ENCODE peak calls at places on chromosomes 13 and 19, in six cellular contexts. N is heart left ventricle, P is aorta, D is A549, F is pancreas, L is mucosa of descending colon. E is an unnamed sample.

GRCh38 chr13:28199089-28199488 is 60.7 kb downstream of the PAN3 start:
- DNase-seq in N (no peak), P (no peak), D (no peak), F (no peak), L (no peak), E (no peak)

GRCh38 chr19:18419699-18420460 is 682 bp downstream of the SSBP4 start:
- DNase-seq in N (peak), P (peak), D (no peak), F (peak), L (peak), E (peak)

GRCh38 chr19:17302391-17303166 is 646 bp downstream of the ABHD8 start:
- DNase-seq in N (no peak), P (no peak), D (no peak), F (peak), L (peak), E (no peak)

GRCh38 chr19:15280915-15281683 is 48.9 kb upstream of the EPHX3 start:
- DNase-seq in N (peak), P (peak), D (no peak), F (peak), L (peak), E (peak)

GRCh38 chr13:31930490-31930889 is 101.1 kb upstream of the FRY start:
- DNase-seq in N (no peak), P (no peak), D (no peak), F (no peak), L (no peak), E (no peak)

GRCh38 chr19:17794731-17795494 is at the start of gene B3GNT3:
- DNase-seq in N (no peak), P (peak), D (peak), F (peak), L (peak), E (peak)

GRCh38 chr13:29434217-29434940 is 161.1 kb downstream of the SLC7A1 start:
- DNase-seq in N (no peak), P (no peak), D (no peak), F (no peak), L (no peak), E (no peak)

GRCh38 chr19:41156207-41156606 is 36.8 kb upstream of the CYP2S1 start:
- DNase-seq in N (no peak), P (no peak), D (no peak), F (no peak), L (no peak), E (no peak)

GRCh38 chr13:36344886-36345437 is 1.2 kb downstream of the SPART start:
- DNase-seq in N (no peak), P (no peak), D (no peak), F (no peak), L (no peak), E (no peak)

GRCh38 chr13:59111711-59112110 is 1052.0 kb downstream of the DIAPH3 start:
- DNase-seq in N (no peak), P (no peak), D (no peak), F (no peak), L (no peak), E (no peak)

GRCh38 chr13:114152831-114153371 is 20.5 kb upstream of the RASA3 start:
- DNase-seq in N (no peak), P (peak), D (no peak), F (peak), L (peak), E (no peak)

GRCh38 chr13:46146898-46147297 is 35.1 kb downstream of the LCP1 start:
- DNase-seq in N (no peak), P (no peak), D (no peak), F (no peak), L (no peak), E (peak)

GRCh38 chr19:46324277-46324676 is 22.6 kb upstream of the PPP5C start:
- DNase-seq in N (no peak), P (no peak), D (no peak), F (no peak), L (no peak), E (no peak)

GRCh38 chr19:1991018-1991390 is 24.5 kb downstream of the BTBD2 start:
- DNase-seq in N (no peak), P (no peak), D (no peak), F (no peak), L (no peak), E (no peak)

GRCh38 chr13:94435604-94436226 is 43.8 kb downstream of the DCT start:
- DNase-seq in N (no peak), P (no peak), D (peak), F (no peak), L (no peak), E (no peak)

GRCh38 chr13:110615322-110616102 is at the start of gene NAXD:
- DNase-seq in N (peak), P (peak), D (peak), F (peak), L (peak), E (peak)

GRCh38 chr13:113110852-113111315 is 5.3 kb downstream of the F7 start:
- DNase-seq in N (peak), P (peak), D (no peak), F (peak), L (peak), E (no peak)

GRCh38 chr19:57320180-57321084 is at the start of gene ZNF543:
- DNase-seq in N (peak), P (peak), D (peak), F (peak), L (peak), E (peak)

GRCh38 chr13:42760949-42761348 is 20.4 kb upstream of the FAM216B start:
- DNase-seq in N (no peak), P (no peak), D (no peak), F (no peak), L (no peak), E (no peak)

GRCh38 chr19:2478756-2479555 is 3.0 kb downstream of the GADD45B start:
- DNase-seq in N (peak), P (peak), D (no peak), F (peak), L (peak), E (no peak)

GRCh38 chr19:35748106-35749020 is at the start of gene LIN37:
- DNase-seq in N (peak), P (peak), D (peak), F (peak), L (peak), E (peak)

GRCh38 chr19:19027228-19027627 is 6.1 kb downstream of the SUGP2 start:
- DNase-seq in N (no peak), P (no peak), D (no peak), F (no peak), L (no peak), E (no peak)

GRCh38 chr13:80070024-80070703 is 270.8 kb downstream of the SPRY2 start:
- DNase-seq in N (no peak), P (no peak), D (no peak), F (no peak), L (no peak), E (no peak)

GRCh38 chr19:39342647-39343305 is 555 bp downstream of the SAMD4B start:
- DNase-seq in N (peak), P (peak), D (no peak), F (peak), L (peak), E (no peak)

GRCh38 chr19:29079331-29079730 is 133.6 kb downstream of the UQCRFS1 start:
- DNase-seq in N (no peak), P (no peak), D (no peak), F (no peak), L (no peak), E (no peak)

GRCh38 chr13:39577833-39578232 is 25.2 kb downstream of the LHFPL6 start:
- DNase-seq in N (peak), P (no peak), D (no peak), F (no peak), L (no peak), E (no peak)

GRCh38 chr13:64078025-64078424 is 2662.4 kb upstream of the PCDH20 start:
- DNase-seq in N (no peak), P (no peak), D (no peak), F (no peak), L (no peak), E (no peak)

GRCh38 chr13:93690139-93690538 is 463.5 kb downstream of the GPC6 start:
- DNase-seq in N (no peak), P (no peak), D (no peak), F (no peak), L (no peak), E (peak)

GRCh38 chr13:41054212-41054877 is 7.0 kb upstream of the WBP4 start:
- DNase-seq in N (no peak), P (no peak), D (peak), F (no peak), L (no peak), E (peak)

GRCh38 chr19:10321874-10322835 is 6.3 kb upstream of the FDX2 start:
- DNase-seq in N (no peak), P (no peak), D (no peak), F (no peak), L (peak), E (no peak)

GRCh38 chr13:49606747-49607648 is 21.3 kb upstream of the ARL11 start:
- DNase-seq in N (peak), P (peak), D (peak), F (peak), L (peak), E (peak)
- H3K4me3 ChIP-seq in N (peak), P (no peak), D (peak), F (no peak), L (no peak), E (no peak)

DNA sequence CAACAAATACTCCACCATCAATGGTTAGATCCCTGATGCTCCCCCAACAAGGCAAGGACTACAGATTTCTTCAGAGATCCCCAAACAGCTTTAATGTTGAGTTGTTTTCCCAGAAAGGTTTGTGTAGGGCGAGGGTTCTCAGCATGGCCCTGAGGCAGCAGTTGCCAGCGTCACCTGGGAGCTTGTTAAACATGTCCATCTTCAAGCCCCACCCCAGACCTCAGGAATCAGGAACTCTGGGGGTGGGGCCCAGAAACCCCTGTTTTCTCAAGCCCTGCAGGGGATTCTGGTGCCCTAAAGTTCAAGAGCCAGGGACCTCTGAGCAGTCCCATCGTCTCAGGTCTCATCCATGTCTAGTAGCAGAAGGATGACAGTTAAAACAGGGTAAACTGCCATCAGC is 9.6 kb downstream of the EFNB2 start:
- DNase-seq in N (no peak), P (no peak), D (no peak), F (no peak), L (no peak), E (no peak)
- H3K4me3 ChIP-seq in N (no peak), P (no peak), D (no peak), F (no peak), L (no peak), E (no peak)

GRCh38 chr19:30693179-30693578 is 321.0 kb downstream of the ZNF536 start:
- DNase-seq in N (no peak), P (no peak), D (no peak), F (no peak), L (no peak), E (no peak)

GRCh38 chr19:30690935-30691505 is 318.8 kb downstream of the ZNF536 start:
- DNase-seq in N (no peak), P (no peak), D (no peak), F (no peak), L (no peak), E (no peak)

GRCh38 chr19:30691767-30692516 is 319.8 kb downstream of the ZNF536 start:
- DNase-seq in N (no peak), P (no peak), D (no peak), F (no peak), L (no peak), E (no peak)

GRCh38 chr19:30694156-30694555 is 322.0 kb downstream of the ZNF536 start:
- DNase-seq in N (no peak), P (no peak), D (no peak), F (no peak), L (no peak), E (no peak)

DNA sequence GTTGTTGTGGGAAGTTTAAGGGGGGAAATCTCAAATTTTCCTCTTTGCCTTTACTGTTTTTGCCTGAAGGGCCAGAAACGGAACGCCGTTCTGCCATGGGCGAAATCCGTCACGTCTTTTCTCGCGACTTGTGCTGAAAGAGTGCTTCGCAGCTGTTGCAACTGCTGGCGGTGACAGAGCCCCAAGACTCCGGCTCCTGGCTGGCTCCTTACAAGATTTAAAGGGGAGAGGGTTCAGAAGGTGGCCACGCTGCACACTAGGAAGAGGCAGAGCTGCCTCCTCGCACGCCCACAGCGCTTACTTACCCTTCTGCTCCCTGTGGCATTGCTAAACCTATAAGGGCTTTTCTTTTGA is 320.3 kb downstream of the ZNF536 start:
- DNase-seq in N (no peak), P (no peak), D (no peak), F (no peak), L (no peak), E (no peak)
- H3K4me3 ChIP-seq in N (peak), P (no peak), D (peak), F (no peak), L (no peak), E (no peak)

GRCh38 chr19:47719047-47719885 is 6.0 kb downstream of the EHD2 start:
- DNase-seq in N (peak), P (peak), D (peak), F (peak), L (peak), E (no peak)

GRCh38 chr19:47711652-47712239 is 1.5 kb upstream of the EHD2 start:
- DNase-seq in N (no peak), P (no peak), D (no peak), F (no peak), L (no peak), E (no peak)

GRCh38 chr19:47713046-47714021 is at the start of gene EHD2:
- DNase-seq in N (peak), P (peak), D (peak), F (peak), L (no peak), E (no peak)

GRCh38 chr19:47716270-47716937 is 3.2 kb downstream of the EHD2 start:
- DNase-seq in N (no peak), P (no peak), D (no peak), F (no peak), L (peak), E (no peak)

GRCh38 chr19:47714339-47714738 is 1.1 kb downstream of the EHD2 start:
- DNase-seq in N (no peak), P (no peak), D (no peak), F (no peak), L (no peak), E (no peak)
- H3K4me3 ChIP-seq in N (peak), P (peak), D (peak), F (no peak), L (no peak), E (no peak)

GRCh38 chr19:53553865-53554791 is 16.2 kb downstream of the ZNF331 start:
- DNase-seq in N (peak), P (peak), D (no peak), F (peak), L (peak), E (peak)

GRCh38 chr19:53552001-53552721 is 14.2 kb downstream of the ZNF331 start:
- DNase-seq in N (no peak), P (no peak), D (no peak), F (no peak), L (no peak), E (no peak)

GRCh38 chr19:53555352-53555751 is 17.4 kb downstream of the ZNF331 start:
- DNase-seq in N (no peak), P (no peak), D (no peak), F (no peak), L (no peak), E (no peak)

GRCh38 chr19:53553159-53553558 is 15.2 kb downstream of the ZNF331 start:
- DNase-seq in N (no peak), P (no peak), D (no peak), F (no peak), L (no peak), E (no peak)

GRCh38 chr19:53554804-53555203 is 16.9 kb downstream of the ZNF331 start:
- DNase-seq in N (no peak), P (no peak), D (no peak), F (no peak), L (no peak), E (no peak)
- H3K4me3 ChIP-seq in N (peak), P (peak), D (no peak), F (peak), L (peak), E (peak)

DNA sequence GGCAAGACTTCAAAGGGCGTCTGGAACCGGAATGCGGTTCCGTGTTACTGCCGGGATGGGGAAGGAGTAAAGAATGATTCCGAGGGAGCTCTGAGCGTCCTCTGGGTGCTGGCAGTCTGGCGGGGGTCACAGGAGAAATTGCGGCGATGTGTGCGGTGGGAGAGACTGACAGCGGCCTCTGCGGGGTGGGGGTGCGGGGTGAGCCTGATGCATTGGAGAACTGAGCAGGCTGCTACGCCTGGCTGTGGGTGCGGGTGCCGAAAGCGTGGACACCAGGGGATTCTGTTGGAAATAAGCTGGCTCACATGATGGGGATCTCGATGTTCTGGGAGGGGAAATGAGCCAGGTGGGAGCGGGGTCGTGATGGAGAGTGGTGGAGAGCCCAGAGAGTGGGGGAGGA is 1.8 kb downstream of the COX6B2 start:
- DNase-seq in N (no peak), P (no peak), D (no peak), F (no peak), L (no peak), E (no peak)
- H3K4me3 ChIP-seq in N (no peak), P (no peak), D (no peak), F (no peak), L (no peak), E (no peak)